ENCODE peak calls at places on chromosomes 12 and 14, in four cellular contexts. Z is IMR-90, L is cardiac muscle cell, D is nephron progenitor cell. X is an unnamed sample.

GRCh38 chr14:47044841-47045240 is 393.3 kb upstream of the RPL10L start:
- DNase-seq in Z (no peak), D (peak; percentile 8), L (no peak), X (peak; percentile 25)

GRCh38 chr12:86261142-86261541 is 5.0 kb upstream of the MGAT4C start:
- DNase-seq in Z (peak; percentile 41), L (peak; percentile 22), D (no peak), X (no peak)

GRCh38 chr12:25423355-25423754 is 129.7 kb downstream of the LMNTD1 start:
- DNase-seq in D (no peak), L (peak; percentile 12), Z (no peak), X (no peak)

GRCh38 chr14:88129306-88130056 is 124.5 kb downstream of the GPR65 start:
- DNase-seq in L (peak; percentile 94), D (no peak), Z (peak; percentile 23), X (no peak)

GRCh38 chr12:2988494-2988893 is 29.3 kb downstream of the TEAD4 start:
- DNase-seq in Z (no peak), D (no peak), L (no peak), X (no peak)

GRCh38 chr14:101781240-101782061 is 19.9 kb downstream of the PPP2R5C start:
- DNase-seq in Z (no peak), D (peak; percentile 48), L (peak; percentile 28), X (peak; percentile 41)

GRCh38 chr12:52139579-52140062 is 52.2 kb downstream of the KRT80 start:
- DNase-seq in Z (peak; percentile 55), L (no peak), D (peak; percentile 55), X (peak; percentile 53)

GRCh38 chr12:123891516-123892179 is 81.0 kb downstream of the CCDC92 start:
- DNase-seq in Z (no peak), D (no peak), L (no peak), X (no peak)

GRCh38 chr14:55388160-55388559 is 23.5 kb downstream of the ATG14 start:
- DNase-seq in D (no peak), L (no peak), Z (peak; percentile 95), X (no peak)

GRCh38 chr12:45989857-45990467 is 412 bp downstream of the SCAF11 start:
- DNase-seq in D (no peak), L (peak; percentile 49), Z (peak; percentile 47), X (peak; percentile 49)

GRCh38 chr14:104435147-104436046 is 144.2 kb upstream of the C14orf180 start:
- DNase-seq in L (no peak), Z (no peak), D (no peak), X (no peak)

GRCh38 chr14:91252901-91253794 is 8.6 kb upstream of the GPR68 start:
- DNase-seq in Z (no peak), D (peak; percentile 60), L (no peak), X (peak; percentile 45)

GRCh38 chr12:107447336-107447735 is 238.3 kb upstream of the PWP1 start:
- DNase-seq in L (no peak), Z (no peak), D (no peak), X (no peak)

GRCh38 chr14:20059745-20060144 is at the start of gene OR4L1:
- DNase-seq in Z (no peak), D (no peak), L (no peak), X (no peak)
- TF ChIP-seq CTCF in Z (no peak), D (no peak), L (no peak), X (no peak)

GRCh38 chr14:92973265-92973797 is 50.4 kb downstream of the CHGA start:
- DNase-seq in L (peak; percentile 82), Z (peak; percentile 53), D (peak; percentile 67), X (peak; percentile 72)
- TF ChIP-seq CTCF in L (peak; percentile 83), Z (peak; percentile 60), D (peak; percentile 50), X (peak; percentile 75)

DNA sequence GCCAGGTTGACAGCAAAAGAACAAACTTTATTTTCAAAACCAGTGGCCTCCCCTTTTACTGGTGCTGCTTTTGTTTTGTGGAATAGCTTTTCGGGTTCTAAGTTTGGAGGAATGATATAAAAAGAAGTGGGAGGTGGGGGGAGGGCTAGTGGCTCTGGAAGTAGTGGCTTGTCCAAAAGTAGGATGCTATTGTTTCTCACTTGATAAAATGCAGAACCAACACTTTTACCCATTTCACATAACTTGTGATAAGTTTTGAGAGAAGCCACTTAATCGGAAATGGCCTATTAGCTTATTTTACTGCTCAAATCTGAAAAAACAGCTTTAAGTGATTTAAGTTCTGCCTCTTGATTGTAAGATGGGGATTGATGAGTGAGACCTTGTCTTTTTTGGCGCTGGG is 953 bp downstream of the STK38L start:
- DNase-seq in D (no peak), L (peak; percentile 17), Z (no peak), X (no peak)
- TF ChIP-seq CTCF in D (no peak), L (no peak), Z (no peak), X (no peak)

GRCh38 chr14:54252072-54252730 is 144.6 kb upstream of the CDKN3 start:
- DNase-seq in Z (peak; percentile 58), L (peak; percentile 76), D (no peak), X (no peak)
- TF ChIP-seq CTCF in Z (no peak), L (no peak), D (no peak), X (no peak)

DNA sequence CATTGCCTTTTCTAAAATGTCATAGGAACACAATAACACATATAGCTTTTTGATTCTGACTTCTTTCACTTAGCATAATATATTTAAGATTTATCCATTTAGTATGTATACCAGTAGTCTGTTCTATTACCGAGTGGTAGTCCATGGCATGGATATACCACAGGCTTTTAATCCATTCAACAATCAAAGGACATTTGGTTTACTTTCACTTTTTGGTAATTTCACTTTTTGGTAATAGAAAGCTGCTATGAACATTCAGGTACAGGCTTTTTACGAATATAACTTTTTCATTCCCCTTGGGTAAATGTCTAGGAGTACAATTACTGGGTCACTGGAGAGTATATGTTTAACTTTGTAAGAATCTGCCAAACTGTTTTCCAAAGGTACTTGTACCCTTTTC is 100.7 kb upstream of the PRICKLE1 start:
- DNase-seq in L (no peak), D (no peak), Z (no peak), X (no peak)
- TF ChIP-seq CTCF in L (no peak), D (no peak), Z (no peak), X (no peak)

GRCh38 chr14:30180219-30180618 is 252.6 kb upstream of the PRKD1 start:
- DNase-seq in L (peak; percentile 51), D (no peak), Z (peak; percentile 63), X (no peak)

GRCh38 chr14:30191639-30192279 is 264.1 kb upstream of the PRKD1 start:
- DNase-seq in D (no peak), L (no peak), Z (peak; percentile 47), X (no peak)

GRCh38 chr14:30185832-30186231 is 258.2 kb upstream of the PRKD1 start:
- DNase-seq in L (no peak), D (no peak), Z (no peak), X (no peak)
- TF ChIP-seq CTCF in L (no peak), D (peak; percentile 19), Z (no peak), X (peak; percentile 86)

DNA sequence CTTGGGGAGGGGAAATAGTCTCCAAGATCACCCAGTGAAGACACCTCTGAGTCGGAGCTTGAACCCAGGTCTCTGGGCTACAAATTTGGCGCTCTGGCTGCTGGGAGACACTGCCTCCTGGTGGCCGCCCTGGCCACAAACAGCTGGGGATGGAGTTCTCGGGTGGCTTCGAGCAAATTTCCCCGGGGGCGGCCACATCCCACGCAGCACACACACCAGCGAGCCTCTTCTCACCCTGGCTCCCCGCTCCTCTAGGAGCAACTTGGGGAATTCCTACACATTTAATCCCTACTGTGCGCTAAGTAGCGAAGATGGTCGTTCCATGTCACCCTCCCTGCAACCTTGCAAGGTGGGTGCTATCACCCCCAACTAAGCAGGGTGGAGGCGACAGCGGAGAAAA is 66.2 kb upstream of the BEGAIN start:
- DNase-seq in L (no peak), Z (no peak), D (peak; percentile 48), X (peak; percentile 55)
- TF ChIP-seq CTCF in L (peak; percentile 45), Z (peak; percentile 30), D (peak; percentile 61), X (peak; percentile 78)

GRCh38 chr12:78864483-78865296 is at the start of gene SYT1:
- DNase-seq in Z (peak; percentile 85), D (peak; percentile 83), L (peak; percentile 63), X (peak; percentile 73)
- TF ChIP-seq CTCF in Z (no peak), D (no peak), L (no peak), X (no peak)

GRCh38 chr12:49902399-49903350 is 1.0 kb downstream of the FAIM2 start:
- DNase-seq in Z (no peak), D (no peak), L (no peak), X (no peak)
- TF ChIP-seq CTCF in Z (no peak), D (peak; percentile 12), L (no peak), X (peak; percentile 11)

X was measured in endothelial cell.